ENCODE peak calls at places on chromosomes 3 and 15, in ten cellular contexts. E is epithelial cell of esophagus; M is activated CD4-positive, alpha-beta T cell treated with anti-CD3 and anti-CD28 coated beads, Interleukin-2, amount 10 ng/mL, durations not matched to agents 7 days and 5 days; W is heart right ventricle; C is mucosa of descending colon; U is HEK293T; A is LoVo; Y is iris pigment epithelial cell; L is left lung; J is NCI-H446 treated with DMSO at 0.1 percent for 48 hours. Q is an unnamed sample.

GRCh38 chr3:30292192-30292893 is 314.1 kb upstream of the TGFBR2 start:
- DNase-seq in E (peak), M (no peak), W (no peak), C (no peak), U (no peak), A (no peak), Y (peak), L (no peak), J (no peak), Q (peak)

GRCh38 chr3:183637106-183637486 is 1.7 kb downstream of the KLHL24 start:
- DNase-seq in E (no peak), M (no peak), W (no peak), C (no peak), U (no peak), A (no peak), Y (no peak), L (no peak), J (no peak), Q (no peak)

GRCh38 chr3:12679468-12679867 is 15.6 kb upstream of the RAF1 start:
- DNase-seq in E (peak), M (no peak), W (no peak), C (no peak), U (no peak), A (no peak), Y (peak), L (no peak), J (no peak), Q (peak)

GRCh38 chr3:66425032-66425431 is 75.8 kb downstream of the LRIG1 start:
- DNase-seq in E (no peak), M (no peak), W (peak), C (no peak), U (no peak), A (no peak), Y (no peak), L (no peak), J (no peak), Q (no peak)

GRCh38 chr3:114827495-114827894 is 319.6 kb downstream of the ZBTB20 start:
- DNase-seq in E (peak), M (no peak), W (no peak), C (no peak), U (peak), A (no peak), Y (peak), L (no peak), J (peak), Q (no peak)

GRCh38 chr3:140863481-140864084 is 78.1 kb upstream of the SLC25A36 start:
- DNase-seq in E (peak), M (peak), W (no peak), C (no peak), U (peak), A (peak), Y (peak), L (no peak), J (peak), Q (no peak)

GRCh38 chr15:41894791-41895463 is 1.1 kb upstream of the SPTBN5 start:
- DNase-seq in E (peak), M (peak), W (peak), C (peak), U (no peak), A (peak), Y (peak), L (peak), J (no peak), Q (peak)

GRCh38 chr3:184373422-184373821 is 4.6 kb downstream of the THPO start:
- DNase-seq in E (no peak), M (no peak), W (no peak), C (no peak), U (no peak), A (peak), Y (peak), L (no peak), J (no peak), Q (peak)

GRCh38 chr15:94312946-94313345 is 81.6 kb downstream of the MCTP2 start:
- DNase-seq in E (no peak), M (no peak), W (no peak), C (no peak), U (no peak), A (no peak), Y (no peak), L (no peak), J (no peak), Q (no peak)

GRCh38 chr15:62390793-62391543 is 225.9 kb upstream of the C2CD4B start:
- DNase-seq in E (peak), M (peak), W (peak), C (peak), U (peak), A (peak), Y (peak), L (peak), J (no peak), Q (peak)

GRCh38 chr15:57761562-57761961 is 55.0 kb downstream of the POLR2M start:
- DNase-seq in E (no peak), M (no peak), W (no peak), C (no peak), U (no peak), A (no peak), Y (no peak), L (no peak), J (no peak), Q (no peak)

GRCh38 chr3:183131186-183131585 is 31.3 kb downstream of the LAMP3 start:
- DNase-seq in E (no peak), M (no peak), W (no peak), C (no peak), U (no peak), A (no peak), Y (peak), L (no peak), J (no peak), Q (no peak)

GRCh38 chr3:32384938-32385337 is 6.7 kb upstream of the CMTM7 start:
- DNase-seq in E (no peak), M (no peak), W (no peak), C (no peak), U (no peak), A (no peak), Y (peak), L (no peak), J (no peak), Q (peak)

GRCh38 chr3:190811775-190812480 is 50.6 kb downstream of the GMNC start:
- DNase-seq in E (peak), M (peak), W (no peak), C (no peak), U (peak), A (peak), Y (peak), L (no peak), J (peak), Q (no peak)

GRCh38 chr3:128504957-128505730 is 12.1 kb upstream of the GATA2 start:
- DNase-seq in E (peak), M (peak), W (no peak), C (no peak), U (no peak), A (no peak), Y (no peak), L (no peak), J (no peak), Q (no peak)

GRCh38 chr3:192731233-192731632 is 3.9 kb upstream of the FGF12 start:
- DNase-seq in E (no peak), M (no peak), W (no peak), C (no peak), U (no peak), A (no peak), Y (no peak), L (no peak), J (no peak), Q (no peak)

GRCh38 chr3:115663414-115663813 is 40.1 kb downstream of the GAP43 start:
- DNase-seq in E (no peak), M (no peak), W (no peak), C (no peak), U (no peak), A (no peak), Y (no peak), L (no peak), J (no peak), Q (no peak)

GRCh38 chr3:195337747-195338146 is 66.8 kb upstream of the XXYLT1 start:
- DNase-seq in E (no peak), M (no peak), W (no peak), C (no peak), U (no peak), A (no peak), Y (no peak), L (no peak), J (no peak), Q (no peak)

GRCh38 chr3:167892204-167892603 is 156.7 kb downstream of the SERPINI1 start:
- DNase-seq in E (no peak), M (no peak), W (no peak), C (no peak), U (no peak), A (no peak), Y (no peak), L (no peak), J (no peak), Q (no peak)

GRCh38 chr3:132535575-132536441 is 61.3 kb upstream of the ACKR4 start:
- DNase-seq in E (peak), M (peak), W (peak), C (no peak), U (peak), A (peak), Y (peak), L (no peak), J (peak), Q (no peak)

GRCh38 chr15:76756371-76756770 is 148.8 kb downstream of the SCAPER start:
- DNase-seq in E (no peak), M (no peak), W (no peak), C (no peak), U (no peak), A (no peak), Y (peak), L (no peak), J (no peak), Q (no peak)

GRCh38 chr3:56468184-56469106 is at the start of gene ERC2:
- DNase-seq in E (peak), M (no peak), W (peak), C (peak), U (peak), A (no peak), Y (peak), L (peak), J (no peak), Q (peak)

GRCh38 chr3:58464875-58465274 is 27.0 kb upstream of the KCTD6 start:
- DNase-seq in E (no peak), M (no peak), W (no peak), C (no peak), U (no peak), A (no peak), Y (no peak), L (no peak), J (no peak), Q (no peak)

GRCh38 chr3:102255736-102256135 is 179.1 kb upstream of the ZPLD1 start:
- DNase-seq in E (peak), M (no peak), W (no peak), C (no peak), U (no peak), A (no peak), Y (peak), L (no peak), J (no peak), Q (no peak)

GRCh38 chr15:93020976-93021772 is 67.8 kb downstream of the RGMA start:
- DNase-seq in E (no peak), M (no peak), W (no peak), C (no peak), U (no peak), A (no peak), Y (no peak), L (no peak), J (no peak), Q (no peak)

GRCh38 chr3:194062825-194063224 is 73.1 kb upstream of the HES1 start:
- DNase-seq in E (no peak), M (no peak), W (no peak), C (no peak), U (no peak), A (no peak), Y (no peak), L (no peak), J (peak), Q (no peak)

GRCh38 chr3:69811452-69812401 is 72.5 kb downstream of the MITF start:
- DNase-seq in E (no peak), M (no peak), W (no peak), C (no peak), U (no peak), A (no peak), Y (peak), L (no peak), J (no peak), Q (no peak)

GRCh38 chr15:70170096-70170699 is 72.5 kb upstream of the TLE3 start:
- DNase-seq in E (no peak), M (no peak), W (no peak), C (no peak), U (no peak), A (no peak), Y (no peak), L (no peak), J (no peak), Q (no peak)

GRCh38 chr3:177729939-177730700 is 532.8 kb upstream of the TBL1XR1 start:
- DNase-seq in E (no peak), M (no peak), W (peak), C (no peak), U (no peak), A (no peak), Y (no peak), L (no peak), J (peak), Q (peak)

GRCh38 chr3:174958671-174959328 is 99.7 kb downstream of the NAALADL2 start:
- DNase-seq in E (no peak), M (no peak), W (no peak), C (no peak), U (no peak), A (no peak), Y (no peak), L (no peak), J (peak), Q (no peak)

GRCh38 chr15:29054171-29055045 is 168.6 kb downstream of the APBA2 start:
- DNase-seq in E (no peak), M (no peak), W (no peak), C (no peak), U (no peak), A (no peak), Y (no peak), L (no peak), J (no peak), Q (no peak)

GRCh38 chr3:153138267-153139210 is 23.5 kb upstream of the RAP2B start:
- DNase-seq in E (peak), M (peak), W (no peak), C (peak), U (no peak), A (peak), Y (peak), L (no peak), J (peak), Q (peak)

GRCh38 chr3:177932750-177933660 is 603.2 kb upstream of the KCNMB2 start:
- DNase-seq in E (no peak), M (no peak), W (no peak), C (no peak), U (no peak), A (no peak), Y (peak), L (no peak), J (no peak), Q (no peak)

GRCh38 chr3:8311321-8311720 is 190.3 kb upstream of the LMCD1 start:
- DNase-seq in E (no peak), M (no peak), W (no peak), C (no peak), U (no peak), A (no peak), Y (no peak), L (no peak), J (no peak), Q (no peak)

GRCh38 chr15:40688932-40689799 is 5.8 kb upstream of the RAD51 start:
- DNase-seq in E (peak), M (no peak), W (no peak), C (no peak), U (no peak), A (no peak), Y (no peak), L (no peak), J (no peak), Q (no peak)

GRCh38 chr3:49607105-49607591 is 52.9 kb downstream of the BSN start:
- DNase-seq in E (peak), M (no peak), W (no peak), C (no peak), U (no peak), A (peak), Y (no peak), L (no peak), J (peak), Q (no peak)

GRCh38 chr3:85567074-85567676 is 608.4 kb downstream of the CADM2 start:
- DNase-seq in E (peak), M (peak), W (no peak), C (no peak), U (peak), A (peak), Y (peak), L (no peak), J (peak), Q (no peak)

Q was measured in osteoblast.